ENCODE peak calls at places on chromosome X, in five cellular contexts. R is HEK293T; K is activated T-cell treated with anti-CD3 and anti-CD28 coated beads, Interleukin-2, amount 50 U/mL, for 72 hours; L is posterior cingulate gyrus; W is AG10803. J is an unnamed sample.

GRCh38 chrX:132270699-132271098 is 51.5 kb upstream of the RAP2C start:
- DNase-seq in K (no peak), L (no peak), W (peak), R (no peak), J (peak)

GRCh38 chrX:106437407-106437806 is 174.4 kb upstream of the RADX start:
- DNase-seq in R (no peak), W (no peak), L (peak), K (no peak), J (peak)

GRCh38 chrX:129058405-129058804 is 464.9 kb downstream of the SMARCA1 start:
- DNase-seq in R (no peak), L (no peak), K (no peak), W (no peak), J (no peak)

GRCh38 chrX:74246524-74246923 is 57.5 kb upstream of the ZCCHC13 start:
- DNase-seq in W (peak), R (no peak), K (no peak), L (no peak), J (no peak)

GRCh38 chrX:19904778-19905367 is 17.5 kb upstream of the SH3KBP1 start:
- DNase-seq in W (peak), L (no peak), R (peak), K (no peak), J (peak)

GRCh38 chrX:56765816-56766553 is 36.9 kb downstream of the NBDY start:
- DNase-seq in K (no peak), L (no peak), R (no peak), W (peak), J (peak)

GRCh38 chrX:129679856-129680255 is 25.1 kb upstream of the APLN start:
- DNase-seq in W (no peak), K (no peak), L (no peak), R (no peak), J (no peak)

GRCh38 chrX:9166566-9166909 is 132.6 kb upstream of the FAM9B start:
- DNase-seq in K (no peak), R (no peak), W (peak), L (no peak), J (no peak)

GRCh38 chrX:43949669-43950068 is 23.5 kb downstream of the NDP start:
- DNase-seq in K (peak), W (no peak), R (peak), L (peak), J (peak)